ENCODE peak calls at places on chromosomes 5 and 9, in four cellular contexts. One of them, this sample, is unnamed.

GRCh38 chr9:93111371-93112115 is 15.5 kb downstream of the CARD19 start:
- DNase-seq in WERI-Rb-1: no peak
- DNase-seq in OCI-LY7: no peak
- DNase-seq in GM12865: no peak
- DNase-seq in this sample: no peak

GRCh38 chr9:100474082-100474949 is 1.4 kb downstream of the TMEFF1 start:
- DNase-seq in WERI-Rb-1: peak; percentile 47
- DNase-seq in OCI-LY7: peak; percentile 18
- DNase-seq in GM12865: no peak
- DNase-seq in this sample: no peak

GRCh38 chr9:137757139-137757538 is 120.4 kb upstream of the CACNA1B start:
- DNase-seq in WERI-Rb-1: no peak
- DNase-seq in OCI-LY7: no peak
- DNase-seq in GM12865: no peak
- DNase-seq in this sample: no peak

GRCh38 chr9:8437878-8438277 is 638.3 kb upstream of the DMAC1 start:
- DNase-seq in WERI-Rb-1: no peak
- DNase-seq in OCI-LY7: no peak
- DNase-seq in GM12865: no peak
- DNase-seq in this sample: no peak

GRCh38 chr5:81093536-81094196 is 133.5 kb downstream of the RASGRF2 start:
- DNase-seq in WERI-Rb-1: no peak
- DNase-seq in OCI-LY7: no peak
- DNase-seq in GM12865: no peak
- DNase-seq in this sample: no peak

GRCh38 chr5:96616801-96617200 is 45.4 kb upstream of the CAST start:
- DNase-seq in WERI-Rb-1: no peak
- DNase-seq in OCI-LY7: no peak
- DNase-seq in GM12865: no peak
- DNase-seq in this sample: no peak

GRCh38 chr5:81819556-81820314 is 68.8 kb upstream of the SSBP2 start:
- DNase-seq in WERI-Rb-1: no peak
- DNase-seq in OCI-LY7: no peak
- DNase-seq in GM12865: no peak
- DNase-seq in this sample: no peak

GRCh38 chr9:131731237-131731995 is 8.5 kb downstream of the RAPGEF1 start:
- DNase-seq in WERI-Rb-1: no peak
- DNase-seq in OCI-LY7: peak; percentile 48
- DNase-seq in GM12865: peak; percentile 74
- DNase-seq in this sample: no peak

GRCh38 chr5:1723957-1724821 is 75.4 kb downstream of the MRPL36 start:
- DNase-seq in WERI-Rb-1: no peak
- DNase-seq in OCI-LY7: no peak
- DNase-seq in GM12865: no peak
- DNase-seq in this sample: no peak

GRCh38 chr9:101397746-101398334 is 578 bp downstream of the MRPL50 start:
- DNase-seq in WERI-Rb-1: no peak
- DNase-seq in OCI-LY7: no peak
- DNase-seq in GM12865: peak; percentile 34
- DNase-seq in this sample: no peak

GRCh38 chr5:57441557-57441956 is 41.1 kb downstream of the ACTBL2 start:
- DNase-seq in WERI-Rb-1: peak; percentile 26
- DNase-seq in OCI-LY7: no peak
- DNase-seq in GM12865: no peak
- DNase-seq in this sample: no peak

GRCh38 chr9:131585375-131585774 is 40.1 kb downstream of the PRRT1B start:
- DNase-seq in WERI-Rb-1: no peak
- DNase-seq in OCI-LY7: peak; percentile 33
- DNase-seq in GM12865: peak; percentile 47
- DNase-seq in this sample: no peak

GRCh38 chr9:131630206-131630831 is 85.0 kb downstream of the PRRT1B start:
- DNase-seq in WERI-Rb-1: no peak
- DNase-seq in OCI-LY7: no peak
- DNase-seq in GM12865: peak; percentile 80
- DNase-seq in this sample: peak; percentile 69

GRCh38 chr5:132747064-132747692 is at the start of gene CCNI2:
- DNase-seq in WERI-Rb-1: no peak
- DNase-seq in OCI-LY7: no peak
- DNase-seq in GM12865: peak; percentile 54
- DNase-seq in this sample: peak; percentile 76

GRCh38 chr5:6759401-6759800 is 46.2 kb downstream of the TENT4A start:
- DNase-seq in WERI-Rb-1: no peak
- DNase-seq in OCI-LY7: no peak
- DNase-seq in GM12865: no peak
- DNase-seq in this sample: peak; percentile 20
- TF ChIP-seq CTCF in WERI-Rb-1: peak; percentile 42
- TF ChIP-seq CTCF in OCI-LY7: no peak
- TF ChIP-seq CTCF in GM12865: peak; percentile 0
- TF ChIP-seq CTCF in this sample: peak; percentile 14

GRCh38 chr5:23977996-23978395 is 470.6 kb downstream of the PRDM9 start:
- DNase-seq in WERI-Rb-1: peak; percentile 62
- DNase-seq in OCI-LY7: peak; percentile 38
- DNase-seq in GM12865: peak; percentile 6
- DNase-seq in this sample: no peak
- TF ChIP-seq CTCF in WERI-Rb-1: peak; percentile 76
- TF ChIP-seq CTCF in OCI-LY7: peak; percentile 76
- TF ChIP-seq CTCF in GM12865: peak; percentile 15
- TF ChIP-seq CTCF in this sample: peak; percentile 39

DNA sequence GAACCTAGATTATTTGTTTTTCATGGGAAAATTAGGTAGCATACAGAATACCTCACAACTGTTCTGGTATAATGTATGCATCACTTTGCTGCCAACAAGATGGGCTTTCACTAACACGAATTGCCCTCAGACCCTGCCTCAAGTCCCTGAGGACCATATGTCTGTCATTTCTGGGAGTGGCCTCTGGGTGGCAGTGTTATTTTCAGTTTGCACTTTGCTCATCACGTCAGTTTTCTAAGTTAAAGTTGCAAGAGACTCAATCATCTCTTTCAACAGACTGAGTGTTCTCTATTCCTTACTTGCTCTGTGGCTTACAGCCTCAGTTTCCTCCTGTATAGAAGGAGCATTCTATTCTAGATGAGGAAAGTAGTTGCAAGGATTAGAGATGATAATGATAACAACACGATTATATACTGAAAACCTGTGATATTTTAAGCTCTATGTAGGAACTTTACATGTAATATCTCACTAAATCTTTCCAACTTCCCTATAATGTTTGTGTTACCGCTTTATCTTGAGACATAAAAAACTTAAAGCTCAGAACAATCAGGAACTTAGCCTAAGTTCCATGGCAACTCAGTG is 55.7 kb downstream of the TSSK1B start:
- DNase-seq in WERI-Rb-1: peak; percentile 69
- DNase-seq in OCI-LY7: peak; percentile 65
- DNase-seq in GM12865: peak; percentile 65
- DNase-seq in this sample: peak; percentile 63
- TF ChIP-seq CTCF in WERI-Rb-1: peak; percentile 74
- TF ChIP-seq CTCF in OCI-LY7: peak; percentile 93
- TF ChIP-seq CTCF in GM12865: peak; percentile 75
- TF ChIP-seq CTCF in this sample: peak; percentile 80

GRCh38 chr5:135186662-135187522 is 152.9 kb upstream of the PITX1 start:
- DNase-seq in WERI-Rb-1: no peak
- DNase-seq in OCI-LY7: no peak
- DNase-seq in GM12865: no peak
- DNase-seq in this sample: no peak
- TF ChIP-seq CTCF in WERI-Rb-1: no peak
- TF ChIP-seq CTCF in OCI-LY7: no peak
- TF ChIP-seq CTCF in GM12865: no peak
- TF ChIP-seq CTCF in this sample: no peak

GRCh38 chr9:128259156-128259555 is 16.7 kb downstream of the GOLGA2 start:
- DNase-seq in WERI-Rb-1: no peak
- DNase-seq in OCI-LY7: no peak
- DNase-seq in GM12865: no peak
- DNase-seq in this sample: no peak
- TF ChIP-seq CTCF in WERI-Rb-1: peak; percentile 42
- TF ChIP-seq CTCF in OCI-LY7: peak; percentile 40
- TF ChIP-seq CTCF in GM12865: no peak
- TF ChIP-seq CTCF in this sample: no peak